ENCODE peak calls at places on chromosomes 11 and 22, in eight cellular contexts. One of them, this sample, is unnamed.

GRCh38 chr11:41498726-41499125 is 39.3 kb upstream of the LRRC4C start:
- DNase-seq in colonic mucosa: no peak
- DNase-seq in heart left ventricle: no peak
- DNase-seq in body of pancreas: no peak
- DNase-seq in RWPE1: no peak
- DNase-seq in neural progenitor cell: no peak
- DNase-seq in upper lobe of right lung: no peak
- DNase-seq in PC-9: no peak
- DNase-seq in this sample: no peak

GRCh38 chr11:61488651-61489291 is 19.8 kb upstream of the LRRC10B start:
- DNase-seq in colonic mucosa: peak
- DNase-seq in heart left ventricle: peak
- DNase-seq in body of pancreas: peak
- DNase-seq in RWPE1: no peak
- DNase-seq in neural progenitor cell: peak
- DNase-seq in upper lobe of right lung: no peak
- DNase-seq in PC-9: peak
- DNase-seq in this sample: no peak

GRCh38 chr11:71483689-71484088 is 30.7 kb downstream of the NADSYN1 start:
- DNase-seq in colonic mucosa: no peak
- DNase-seq in heart left ventricle: no peak
- DNase-seq in body of pancreas: no peak
- DNase-seq in RWPE1: no peak
- DNase-seq in neural progenitor cell: no peak
- DNase-seq in upper lobe of right lung: no peak
- DNase-seq in PC-9: no peak
- DNase-seq in this sample: no peak

GRCh38 chr11:117717485-117718314 is 79.3 kb downstream of the DSCAML1 start:
- DNase-seq in colonic mucosa: peak
- DNase-seq in heart left ventricle: peak
- DNase-seq in body of pancreas: peak
- DNase-seq in RWPE1: peak
- DNase-seq in neural progenitor cell: peak
- DNase-seq in upper lobe of right lung: peak
- DNase-seq in PC-9: peak
- DNase-seq in this sample: peak

GRCh38 chr22:30423296-30423958 is 2.1 kb upstream of the MTFP1 start:
- DNase-seq in colonic mucosa: no peak
- DNase-seq in heart left ventricle: no peak
- DNase-seq in body of pancreas: peak
- DNase-seq in RWPE1: peak
- DNase-seq in neural progenitor cell: no peak
- DNase-seq in upper lobe of right lung: peak
- DNase-seq in PC-9: no peak
- DNase-seq in this sample: no peak

GRCh38 chr11:43736502-43737193 is 56.1 kb downstream of the HSD17B12 start:
- DNase-seq in colonic mucosa: no peak
- DNase-seq in heart left ventricle: no peak
- DNase-seq in body of pancreas: no peak
- DNase-seq in RWPE1: no peak
- DNase-seq in neural progenitor cell: no peak
- DNase-seq in upper lobe of right lung: no peak
- DNase-seq in PC-9: no peak
- DNase-seq in this sample: no peak

GRCh38 chr11:34161812-34162506 is 56.5 kb downstream of the NAT10 start:
- DNase-seq in colonic mucosa: no peak
- DNase-seq in heart left ventricle: no peak
- DNase-seq in body of pancreas: no peak
- DNase-seq in RWPE1: no peak
- DNase-seq in neural progenitor cell: no peak
- DNase-seq in upper lobe of right lung: no peak
- DNase-seq in PC-9: peak
- DNase-seq in this sample: no peak

GRCh38 chr22:48686694-48687302 is 1140.9 kb downstream of the BRD1 start:
- DNase-seq in colonic mucosa: no peak
- DNase-seq in heart left ventricle: no peak
- DNase-seq in body of pancreas: no peak
- DNase-seq in RWPE1: no peak
- DNase-seq in neural progenitor cell: no peak
- DNase-seq in upper lobe of right lung: no peak
- DNase-seq in PC-9: no peak
- DNase-seq in this sample: no peak

GRCh38 chr22:30253205-30253852 is 6.8 kb upstream of the LIF start:
- DNase-seq in colonic mucosa: peak
- DNase-seq in heart left ventricle: peak
- DNase-seq in body of pancreas: peak
- DNase-seq in RWPE1: no peak
- DNase-seq in neural progenitor cell: no peak
- DNase-seq in upper lobe of right lung: peak
- DNase-seq in PC-9: peak
- DNase-seq in this sample: no peak

GRCh38 chr11:112477152-112477928 is 216.7 kb upstream of the PLET1 start:
- DNase-seq in colonic mucosa: no peak
- DNase-seq in heart left ventricle: no peak
- DNase-seq in body of pancreas: no peak
- DNase-seq in RWPE1: no peak
- DNase-seq in neural progenitor cell: no peak
- DNase-seq in upper lobe of right lung: no peak
- DNase-seq in PC-9: no peak
- DNase-seq in this sample: no peak

GRCh38 chr11:77602385-77603105 is 12.8 kb downstream of the AQP11 start:
- DNase-seq in colonic mucosa: no peak
- DNase-seq in heart left ventricle: no peak
- DNase-seq in body of pancreas: no peak
- DNase-seq in RWPE1: peak
- DNase-seq in neural progenitor cell: no peak
- DNase-seq in upper lobe of right lung: no peak
- DNase-seq in PC-9: peak
- DNase-seq in this sample: peak

GRCh38 chr11:35649984-35650383 is 12.6 kb upstream of the TRIM44 start:
- DNase-seq in colonic mucosa: no peak
- DNase-seq in heart left ventricle: no peak
- DNase-seq in body of pancreas: no peak
- DNase-seq in RWPE1: no peak
- DNase-seq in neural progenitor cell: no peak
- DNase-seq in upper lobe of right lung: no peak
- DNase-seq in PC-9: peak
- DNase-seq in this sample: no peak

DNA sequence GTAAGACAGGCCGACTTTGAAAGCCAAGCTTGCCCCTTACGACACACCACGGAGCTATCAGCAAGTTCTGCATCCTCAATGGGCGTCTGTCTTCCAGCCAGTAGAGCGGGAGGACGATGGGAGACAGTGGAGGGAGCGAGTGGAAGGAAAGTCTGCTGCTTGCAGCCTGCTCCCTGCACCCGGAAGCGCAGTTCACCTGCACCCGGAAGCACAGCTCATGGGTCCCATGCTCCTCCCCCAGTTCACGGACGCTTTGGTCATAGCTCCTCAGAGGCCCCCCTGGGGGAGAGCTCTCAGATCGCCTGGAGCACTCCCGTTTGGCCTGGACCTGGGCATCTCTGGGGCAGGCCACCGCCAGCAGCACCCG is 51.3 kb downstream of the FBLN1 start:
- DNase-seq in colonic mucosa: no peak
- DNase-seq in heart left ventricle: no peak
- DNase-seq in body of pancreas: peak
- DNase-seq in RWPE1: peak
- DNase-seq in neural progenitor cell: no peak
- DNase-seq in upper lobe of right lung: no peak
- DNase-seq in PC-9: no peak
- DNase-seq in this sample: no peak
- H3K27ac ChIP-seq in colonic mucosa: no peak
- H3K27ac ChIP-seq in heart left ventricle: peak
- H3K27ac ChIP-seq in body of pancreas: no peak
- H3K27ac ChIP-seq in RWPE1: peak
- H3K27ac ChIP-seq in neural progenitor cell: no peak
- H3K27ac ChIP-seq in upper lobe of right lung: peak
- H3K27ac ChIP-seq in PC-9: no peak
- H3K27ac ChIP-seq in this sample: no peak

GRCh38 chr22:40553014-40553579 is 83.4 kb downstream of the MRTFA start:
- DNase-seq in colonic mucosa: no peak
- DNase-seq in heart left ventricle: no peak
- DNase-seq in body of pancreas: no peak
- DNase-seq in RWPE1: no peak
- DNase-seq in neural progenitor cell: no peak
- DNase-seq in upper lobe of right lung: no peak
- DNase-seq in PC-9: no peak
- DNase-seq in this sample: no peak

GRCh38 chr22:40560994-40561515 is 75.5 kb downstream of the MRTFA start:
- DNase-seq in colonic mucosa: no peak
- DNase-seq in heart left ventricle: no peak
- DNase-seq in body of pancreas: no peak
- DNase-seq in RWPE1: no peak
- DNase-seq in neural progenitor cell: no peak
- DNase-seq in upper lobe of right lung: no peak
- DNase-seq in PC-9: no peak
- DNase-seq in this sample: no peak

GRCh38 chr22:40556641-40557040 is 79.9 kb downstream of the MRTFA start:
- DNase-seq in colonic mucosa: no peak
- DNase-seq in heart left ventricle: no peak
- DNase-seq in body of pancreas: no peak
- DNase-seq in RWPE1: no peak
- DNase-seq in neural progenitor cell: no peak
- DNase-seq in upper lobe of right lung: no peak
- DNase-seq in PC-9: no peak
- DNase-seq in this sample: no peak

GRCh38 chr22:40560551-40560950 is 76.0 kb downstream of the MRTFA start:
- DNase-seq in colonic mucosa: no peak
- DNase-seq in heart left ventricle: no peak
- DNase-seq in body of pancreas: no peak
- DNase-seq in RWPE1: no peak
- DNase-seq in neural progenitor cell: no peak
- DNase-seq in upper lobe of right lung: no peak
- DNase-seq in PC-9: no peak
- DNase-seq in this sample: no peak

DNA sequence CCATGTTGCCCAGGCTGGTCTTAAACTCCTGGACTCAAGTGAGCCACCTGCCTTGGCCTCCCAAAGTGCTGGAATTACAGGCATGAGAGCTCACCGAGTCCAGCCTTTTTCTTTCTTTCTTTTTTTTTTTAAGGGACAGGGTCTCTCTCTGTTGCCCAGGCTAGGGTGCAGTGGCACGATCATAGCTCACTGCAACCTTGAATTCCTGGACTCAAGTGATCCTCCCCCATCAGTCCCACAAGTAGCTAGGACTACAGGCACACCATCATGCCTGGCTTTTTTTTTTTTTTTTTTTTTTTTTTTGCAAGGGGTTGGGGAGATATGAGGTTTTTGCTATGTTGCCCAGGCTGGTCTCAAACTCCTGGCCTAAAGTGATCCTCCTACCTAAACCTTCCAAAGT is 78.5 kb downstream of the MRTFA start:
- DNase-seq in colonic mucosa: no peak
- DNase-seq in heart left ventricle: no peak
- DNase-seq in body of pancreas: no peak
- DNase-seq in RWPE1: no peak
- DNase-seq in neural progenitor cell: no peak
- DNase-seq in upper lobe of right lung: no peak
- DNase-seq in PC-9: no peak
- DNase-seq in this sample: no peak
- H3K27ac ChIP-seq in colonic mucosa: no peak
- H3K27ac ChIP-seq in heart left ventricle: no peak
- H3K27ac ChIP-seq in body of pancreas: no peak
- H3K27ac ChIP-seq in RWPE1: no peak
- H3K27ac ChIP-seq in neural progenitor cell: no peak
- H3K27ac ChIP-seq in upper lobe of right lung: no peak
- H3K27ac ChIP-seq in PC-9: no peak
- H3K27ac ChIP-seq in this sample: no peak

GRCh38 chr11:119218141-119218878 is 12.2 kb downstream of the CBL start:
- DNase-seq in colonic mucosa: no peak
- DNase-seq in heart left ventricle: no peak
- DNase-seq in body of pancreas: no peak
- DNase-seq in RWPE1: peak
- DNase-seq in neural progenitor cell: no peak
- DNase-seq in upper lobe of right lung: no peak
- DNase-seq in PC-9: peak
- DNase-seq in this sample: peak

GRCh38 chr11:119223856-119224255 is 17.7 kb downstream of the CBL start:
- DNase-seq in colonic mucosa: no peak
- DNase-seq in heart left ventricle: no peak
- DNase-seq in body of pancreas: no peak
- DNase-seq in RWPE1: no peak
- DNase-seq in neural progenitor cell: no peak
- DNase-seq in upper lobe of right lung: no peak
- DNase-seq in PC-9: no peak
- DNase-seq in this sample: no peak

GRCh38 chr11:119222891-119223290 is 16.8 kb downstream of the CBL start:
- DNase-seq in colonic mucosa: no peak
- DNase-seq in heart left ventricle: no peak
- DNase-seq in body of pancreas: no peak
- DNase-seq in RWPE1: no peak
- DNase-seq in neural progenitor cell: no peak
- DNase-seq in upper lobe of right lung: no peak
- DNase-seq in PC-9: no peak
- DNase-seq in this sample: no peak

GRCh38 chr11:119222308-119222707 is 16.2 kb downstream of the CBL start:
- DNase-seq in colonic mucosa: no peak
- DNase-seq in heart left ventricle: no peak
- DNase-seq in body of pancreas: no peak
- DNase-seq in RWPE1: no peak
- DNase-seq in neural progenitor cell: no peak
- DNase-seq in upper lobe of right lung: no peak
- DNase-seq in PC-9: no peak
- DNase-seq in this sample: no peak
- H3K27ac ChIP-seq in colonic mucosa: no peak
- H3K27ac ChIP-seq in heart left ventricle: no peak
- H3K27ac ChIP-seq in body of pancreas: no peak
- H3K27ac ChIP-seq in RWPE1: no peak
- H3K27ac ChIP-seq in neural progenitor cell: no peak
- H3K27ac ChIP-seq in upper lobe of right lung: no peak
- H3K27ac ChIP-seq in PC-9: peak
- H3K27ac ChIP-seq in this sample: no peak

GRCh38 chr22:43654271-43654670 is 157.8 kb downstream of the EFCAB6 start:
- DNase-seq in colonic mucosa: no peak
- DNase-seq in heart left ventricle: no peak
- DNase-seq in body of pancreas: no peak
- DNase-seq in RWPE1: no peak
- DNase-seq in neural progenitor cell: no peak
- DNase-seq in upper lobe of right lung: no peak
- DNase-seq in PC-9: no peak
- DNase-seq in this sample: no peak

GRCh38 chr22:43652845-43653244 is 159.3 kb downstream of the EFCAB6 start:
- DNase-seq in colonic mucosa: no peak
- DNase-seq in heart left ventricle: no peak
- DNase-seq in body of pancreas: no peak
- DNase-seq in RWPE1: no peak
- DNase-seq in neural progenitor cell: no peak
- DNase-seq in upper lobe of right lung: no peak
- DNase-seq in PC-9: no peak
- DNase-seq in this sample: no peak

DNA sequence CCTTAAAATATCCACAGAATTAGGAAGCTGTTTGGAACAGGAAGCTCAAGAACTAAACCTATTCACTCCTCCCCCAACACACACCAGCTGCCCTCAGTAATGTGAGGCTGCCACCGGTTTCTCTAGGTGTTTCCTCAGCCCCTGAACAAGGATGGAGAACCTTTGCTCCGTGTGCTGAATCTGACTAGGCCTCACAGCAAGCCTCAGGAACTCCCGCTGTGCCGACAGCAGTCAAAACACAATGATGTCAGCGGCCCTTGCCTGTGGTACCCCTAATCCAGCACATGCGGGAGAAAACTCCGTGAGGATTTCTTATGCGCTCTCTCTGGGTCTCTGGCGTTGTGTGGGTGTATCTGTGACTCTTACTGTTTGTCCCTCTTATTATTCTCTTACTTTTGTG is 153.3 kb downstream of the EFCAB6 start:
- DNase-seq in colonic mucosa: no peak
- DNase-seq in heart left ventricle: no peak
- DNase-seq in body of pancreas: no peak
- DNase-seq in RWPE1: no peak
- DNase-seq in neural progenitor cell: peak
- DNase-seq in upper lobe of right lung: no peak
- DNase-seq in PC-9: no peak
- DNase-seq in this sample: no peak
- H3K27ac ChIP-seq in colonic mucosa: no peak
- H3K27ac ChIP-seq in heart left ventricle: no peak
- H3K27ac ChIP-seq in body of pancreas: no peak
- H3K27ac ChIP-seq in RWPE1: no peak
- H3K27ac ChIP-seq in neural progenitor cell: no peak
- H3K27ac ChIP-seq in upper lobe of right lung: no peak
- H3K27ac ChIP-seq in PC-9: no peak
- H3K27ac ChIP-seq in this sample: no peak